ENCODE peak calls at places on chromosomes 6 and 20, in six cellular contexts. One of them, this sample, is unnamed. For H3K4me1 and H3K9me3, the result is how much of the 10 kb centered on the place peaks cover.

GRCh38 chr6:168121308-168121665 is 42.3 kb upstream of the FRMD1 start:
- DNase-seq in IMR-90: no peak
- DNase-seq in SK-N-SH: peak
- DNase-seq in astrocyte: no peak
- DNase-seq in GM23248: no peak
- DNase-seq in DND-41: no peak
- DNase-seq in this sample: no peak

GRCh38 chr20:60395993-60396392 is 437.8 kb downstream of the CDH26 start:
- DNase-seq in IMR-90: no peak
- DNase-seq in SK-N-SH: peak
- DNase-seq in astrocyte: no peak
- DNase-seq in GM23248: no peak
- DNase-seq in DND-41: no peak
- DNase-seq in this sample: no peak

GRCh38 chr6:15260099-15260821 is 14.4 kb downstream of the JARID2 start:
- DNase-seq in IMR-90: peak
- DNase-seq in SK-N-SH: no peak
- DNase-seq in astrocyte: peak
- DNase-seq in GM23248: peak
- DNase-seq in DND-41: no peak
- DNase-seq in this sample: no peak

GRCh38 chr6:25866011-25866410 is 8.0 kb downstream of the SLC17A3 start:
- DNase-seq in IMR-90: no peak
- DNase-seq in SK-N-SH: no peak
- DNase-seq in astrocyte: no peak
- DNase-seq in GM23248: no peak
- DNase-seq in DND-41: peak
- DNase-seq in this sample: no peak

GRCh38 chr20:53792946-53793536 is 199.4 kb upstream of the ZNF217 start:
- DNase-seq in IMR-90: no peak
- DNase-seq in SK-N-SH: no peak
- DNase-seq in astrocyte: no peak
- DNase-seq in GM23248: no peak
- DNase-seq in DND-41: no peak
- DNase-seq in this sample: no peak

GRCh38 chr6:105545206-105545920 is 142.5 kb upstream of the PREP start:
- DNase-seq in IMR-90: no peak
- DNase-seq in SK-N-SH: no peak
- DNase-seq in astrocyte: no peak
- DNase-seq in GM23248: peak
- DNase-seq in DND-41: no peak
- DNase-seq in this sample: no peak

GRCh38 chr6:124480021-124480430 is 482.2 kb upstream of the RNF217 start:
- DNase-seq in IMR-90: no peak
- DNase-seq in SK-N-SH: no peak
- DNase-seq in astrocyte: peak
- DNase-seq in GM23248: no peak
- DNase-seq in DND-41: no peak
- DNase-seq in this sample: no peak

GRCh38 chr6:129767776-129768490 is 58.0 kb upstream of the ARHGAP18 start:
- DNase-seq in IMR-90: peak
- DNase-seq in SK-N-SH: no peak
- DNase-seq in astrocyte: no peak
- DNase-seq in GM23248: no peak
- DNase-seq in DND-41: no peak
- DNase-seq in this sample: no peak

GRCh38 chr6:2378891-2379652 is 133.7 kb upstream of the GMDS start:
- DNase-seq in IMR-90: peak
- DNase-seq in SK-N-SH: no peak
- DNase-seq in astrocyte: peak
- DNase-seq in GM23248: peak
- DNase-seq in DND-41: no peak
- DNase-seq in this sample: peak

GRCh38 chr20:35620818-35621559 is 5.4 kb downstream of the SPAG4 start:
- DNase-seq in IMR-90: no peak
- DNase-seq in SK-N-SH: no peak
- DNase-seq in astrocyte: no peak
- DNase-seq in GM23248: no peak
- DNase-seq in DND-41: no peak
- DNase-seq in this sample: no peak

GRCh38 chr6:8082954-8083858 is 19.0 kb upstream of the BLOC1S5 start:
- DNase-seq in IMR-90: peak
- DNase-seq in SK-N-SH: no peak
- DNase-seq in astrocyte: peak
- DNase-seq in GM23248: peak
- DNase-seq in DND-41: no peak
- DNase-seq in this sample: peak

GRCh38 chr6:32982702-32983492 is 14.5 kb downstream of the BRD2 start:
- DNase-seq in IMR-90: no peak
- DNase-seq in SK-N-SH: no peak
- DNase-seq in astrocyte: no peak
- DNase-seq in GM23248: no peak
- DNase-seq in DND-41: no peak
- DNase-seq in this sample: no peak

GRCh38 chr6:169445661-169446581 is 192.3 kb upstream of the THBS2 start:
- DNase-seq in IMR-90: no peak
- DNase-seq in SK-N-SH: no peak
- DNase-seq in astrocyte: no peak
- DNase-seq in GM23248: no peak
- DNase-seq in DND-41: no peak
- DNase-seq in this sample: no peak

GRCh38 chr20:39534846-39535245 is 572.7 kb downstream of the DHX35 start:
- DNase-seq in IMR-90: no peak
- DNase-seq in SK-N-SH: no peak
- DNase-seq in astrocyte: no peak
- DNase-seq in GM23248: no peak
- DNase-seq in DND-41: no peak
- DNase-seq in this sample: no peak

GRCh38 chr20:11502051-11502450 is 415.6 kb upstream of the BTBD3 start:
- DNase-seq in IMR-90: peak
- DNase-seq in SK-N-SH: no peak
- DNase-seq in astrocyte: peak
- DNase-seq in GM23248: peak
- DNase-seq in DND-41: no peak
- DNase-seq in this sample: no peak

GRCh38 chr6:129969064-129969463 is 49.3 kb upstream of the L3MBTL3 start:
- DNase-seq in IMR-90: peak
- DNase-seq in SK-N-SH: no peak
- DNase-seq in astrocyte: no peak
- DNase-seq in GM23248: no peak
- DNase-seq in DND-41: no peak
- DNase-seq in this sample: no peak

GRCh38 chr20:43689165-43689564 is 22.3 kb downstream of the MYBL2 start:
- DNase-seq in IMR-90: no peak
- DNase-seq in SK-N-SH: no peak
- DNase-seq in astrocyte: no peak
- DNase-seq in GM23248: no peak
- DNase-seq in DND-41: no peak
- DNase-seq in this sample: no peak

GRCh38 chr6:151254451-151255081 is 14.8 kb downstream of the AKAP12 start:
- DNase-seq in IMR-90: peak
- DNase-seq in SK-N-SH: no peak
- DNase-seq in astrocyte: peak
- DNase-seq in GM23248: peak
- DNase-seq in DND-41: no peak
- DNase-seq in this sample: no peak

GRCh38 chr6:11172501-11173337 is 59.7 kb downstream of the NEDD9 start:
- DNase-seq in IMR-90: peak
- DNase-seq in SK-N-SH: peak
- DNase-seq in astrocyte: no peak
- DNase-seq in GM23248: peak
- DNase-seq in DND-41: peak
- DNase-seq in this sample: peak

GRCh38 chr20:13670160-13670559 is 31.4 kb upstream of the TASP1 start:
- DNase-seq in IMR-90: no peak
- DNase-seq in SK-N-SH: no peak
- DNase-seq in astrocyte: no peak
- DNase-seq in GM23248: no peak
- DNase-seq in DND-41: peak
- DNase-seq in this sample: no peak

GRCh38 chr6:160995271-160995670 is 3.7 kb downstream of the MAP3K4 start:
- DNase-seq in IMR-90: no peak
- DNase-seq in SK-N-SH: no peak
- DNase-seq in astrocyte: no peak
- DNase-seq in GM23248: no peak
- DNase-seq in DND-41: no peak
- DNase-seq in this sample: peak

GRCh38 chr6:158852312-158853071 is 33.3 kb upstream of the EZR start:
- DNase-seq in IMR-90: no peak
- DNase-seq in SK-N-SH: no peak
- DNase-seq in astrocyte: no peak
- DNase-seq in GM23248: no peak
- DNase-seq in DND-41: no peak
- DNase-seq in this sample: peak

GRCh38 chr6:27321901-27322300 is 9.8 kb upstream of the POM121L2 start:
- DNase-seq in IMR-90: no peak
- DNase-seq in SK-N-SH: no peak
- DNase-seq in astrocyte: no peak
- DNase-seq in GM23248: no peak
- DNase-seq in DND-41: no peak
- DNase-seq in this sample: no peak

GRCh38 chr20:32972181-32973076 is 31.8 kb downstream of the SUN5 start:
- DNase-seq in IMR-90: no peak
- DNase-seq in SK-N-SH: no peak
- DNase-seq in astrocyte: no peak
- DNase-seq in GM23248: no peak
- DNase-seq in DND-41: peak
- DNase-seq in this sample: no peak

GRCh38 chr20:39390186-39390585 is 428.0 kb downstream of the DHX35 start:
- DNase-seq in IMR-90: no peak
- DNase-seq in SK-N-SH: no peak
- DNase-seq in astrocyte: no peak
- DNase-seq in GM23248: no peak
- DNase-seq in DND-41: peak
- DNase-seq in this sample: no peak

GRCh38 chr20:57993738-57994431 is 234.6 kb downstream of the ANKRD60 start:
- DNase-seq in IMR-90: no peak
- DNase-seq in SK-N-SH: no peak
- DNase-seq in astrocyte: peak
- DNase-seq in GM23248: peak
- DNase-seq in DND-41: no peak
- DNase-seq in this sample: no peak

GRCh38 chr20:57996936-57997629 is 231.4 kb downstream of the ANKRD60 start:
- DNase-seq in IMR-90: no peak
- DNase-seq in SK-N-SH: no peak
- DNase-seq in astrocyte: peak
- DNase-seq in GM23248: peak
- DNase-seq in DND-41: no peak
- DNase-seq in this sample: peak

GRCh38 chr20:57998276-57998675 is 230.2 kb downstream of the ANKRD60 start:
- DNase-seq in IMR-90: no peak
- DNase-seq in SK-N-SH: no peak
- DNase-seq in astrocyte: no peak
- DNase-seq in GM23248: no peak
- DNase-seq in DND-41: no peak
- DNase-seq in this sample: no peak

GRCh38 chr20:57996465-57996864 is 232.0 kb downstream of the ANKRD60 start:
- DNase-seq in IMR-90: no peak
- DNase-seq in SK-N-SH: no peak
- DNase-seq in astrocyte: no peak
- DNase-seq in GM23248: peak
- DNase-seq in DND-41: no peak
- DNase-seq in this sample: no peak

GRCh38 chr20:57995381-57995977 is 233.0 kb downstream of the ANKRD60 start:
- DNase-seq in IMR-90: no peak
- DNase-seq in SK-N-SH: no peak
- DNase-seq in astrocyte: no peak
- DNase-seq in GM23248: no peak
- DNase-seq in DND-41: no peak
- DNase-seq in this sample: no peak
- H3K4me1 ChIP-seq in IMR-90: under half
- H3K4me1 ChIP-seq in SK-N-SH: half or more
- H3K4me1 ChIP-seq in astrocyte: under half
- H3K4me1 ChIP-seq in GM23248: half or more
- H3K4me1 ChIP-seq in DND-41: under half
- H3K4me1 ChIP-seq in this sample: under half

GRCh38 chr20:58853976-58854637 is 1.6 kb downstream of the GNAS start:
- DNase-seq in IMR-90: no peak
- DNase-seq in SK-N-SH: peak
- DNase-seq in astrocyte: no peak
- DNase-seq in GM23248: no peak
- DNase-seq in DND-41: no peak
- DNase-seq in this sample: no peak
- H3K9me3 ChIP-seq in IMR-90: under half
- H3K9me3 ChIP-seq in SK-N-SH: under half
- H3K9me3 ChIP-seq in astrocyte: under half
- H3K9me3 ChIP-seq in GM23248: under half
- H3K9me3 ChIP-seq in DND-41: under half
- H3K9me3 ChIP-seq in this sample: under half

DNA sequence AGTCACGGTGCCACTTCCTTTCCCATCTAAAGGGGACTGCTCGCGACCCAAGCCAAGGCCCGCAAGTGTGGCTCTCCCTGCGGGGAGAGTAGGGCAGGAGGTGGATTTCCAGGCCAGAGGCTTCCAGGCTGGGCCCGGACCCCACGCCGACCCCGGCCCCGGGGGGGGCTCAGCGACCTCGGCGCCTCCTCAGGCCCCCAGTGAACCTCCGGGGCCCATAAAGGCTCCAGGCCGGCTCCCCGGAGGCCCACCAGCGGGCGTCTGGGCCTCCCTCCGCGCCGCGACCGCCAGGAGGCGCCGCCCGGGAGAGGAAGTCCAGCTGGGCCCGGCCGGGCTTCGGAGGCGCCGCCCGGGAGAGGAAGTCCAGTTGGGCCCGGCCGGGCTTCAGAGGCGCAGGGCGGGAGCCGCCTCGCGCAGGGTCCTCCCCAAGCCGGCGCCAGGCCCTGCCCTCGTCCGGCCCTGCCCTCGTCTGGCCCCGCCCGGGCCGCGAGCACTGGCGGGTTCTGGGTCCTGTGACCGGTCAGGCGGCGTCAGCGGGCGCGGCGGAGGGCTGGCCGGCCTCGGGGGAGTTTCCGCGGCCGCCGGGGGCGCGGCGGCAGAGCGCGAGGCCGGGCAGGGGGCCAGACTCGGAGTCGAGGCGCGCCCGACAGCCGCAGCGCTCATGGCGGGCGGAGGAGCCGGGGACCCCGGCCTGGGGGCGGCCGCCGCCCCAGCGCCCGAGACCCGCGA is at the start of gene RAB32:
- DNase-seq in IMR-90: peak
- DNase-seq in SK-N-SH: peak
- DNase-seq in astrocyte: peak
- DNase-seq in GM23248: peak
- DNase-seq in DND-41: no peak
- DNase-seq in this sample: peak
- H2AFZ ChIP-seq in IMR-90: peak
- H2AFZ ChIP-seq in SK-N-SH: peak
- H2AFZ ChIP-seq in astrocyte: peak
- H2AFZ ChIP-seq in GM23248: peak
- H2AFZ ChIP-seq in DND-41: no peak
- H2AFZ ChIP-seq in this sample: peak

DNA sequence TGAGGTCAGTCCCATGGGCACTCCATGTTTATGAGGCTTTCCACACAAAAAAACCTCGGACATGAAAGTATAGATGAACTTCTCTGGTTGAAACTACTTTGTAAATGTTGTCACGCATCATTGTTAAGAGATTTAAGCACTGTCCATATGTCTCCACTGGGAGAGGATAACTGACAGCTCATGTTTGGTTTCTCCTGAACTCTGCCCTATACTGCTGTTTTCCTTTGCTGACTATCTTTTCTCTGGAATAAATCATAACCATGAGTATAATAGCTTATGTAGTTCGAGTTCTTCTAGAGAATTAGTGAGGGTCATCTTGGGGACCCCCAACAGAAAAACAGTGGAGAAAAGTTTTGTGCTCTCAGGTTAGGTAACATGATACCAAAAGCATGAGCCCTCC is 14.3 kb downstream of the THEMIS start:
- DNase-seq in IMR-90: peak
- DNase-seq in SK-N-SH: no peak
- DNase-seq in astrocyte: no peak
- DNase-seq in GM23248: no peak
- DNase-seq in DND-41: no peak
- DNase-seq in this sample: no peak
- H3K4me1 ChIP-seq in IMR-90: under half
- H3K4me1 ChIP-seq in SK-N-SH: under half
- H3K4me1 ChIP-seq in astrocyte: under half
- H3K4me1 ChIP-seq in GM23248: under half
- H3K4me1 ChIP-seq in DND-41: under half
- H3K4me1 ChIP-seq in this sample: under half

This sample was measured in mammary epithelial cell.